ENCODE peak calls at places on chromosomes 2 and 18, in four cellular contexts. One of them, this sample, is unnamed.

GRCh38 chr18:79972720-79973119 is 8.3 kb downstream of the HSBP1L1 start:
- DNase-seq in body of pancreas: no peak
- DNase-seq in uterus: no peak
- DNase-seq in neuronal stem cell: no peak
- DNase-seq in this sample: no peak

GRCh38 chr2:144382848-144383247 is 137.1 kb downstream of the ZEB2 start:
- DNase-seq in uterus: no peak
- DNase-seq in neuronal stem cell: no peak
- DNase-seq in body of pancreas: no peak
- DNase-seq in this sample: peak

GRCh38 chr2:9648821-9649220 is 18.0 kb upstream of the YWHAQ start:
- DNase-seq in body of pancreas: peak
- DNase-seq in neuronal stem cell: no peak
- DNase-seq in uterus: no peak
- DNase-seq in this sample: no peak

GRCh38 chr2:43083710-43084698 is 142.4 kb downstream of the ZFP36L2 start:
- DNase-seq in uterus: peak
- DNase-seq in neuronal stem cell: no peak
- DNase-seq in body of pancreas: no peak
- DNase-seq in this sample: no peak

GRCh38 chr2:10963155-10963554 is 51.4 kb downstream of the KCNF1 start:
- DNase-seq in body of pancreas: no peak
- DNase-seq in uterus: no peak
- DNase-seq in neuronal stem cell: no peak
- DNase-seq in this sample: peak

GRCh38 chr18:24049142-24049541 is 34.6 kb downstream of the TTC39C start:
- DNase-seq in uterus: no peak
- DNase-seq in body of pancreas: no peak
- DNase-seq in neuronal stem cell: no peak
- DNase-seq in this sample: no peak

GRCh38 chr2:120820885-120821279 is 85.2 kb downstream of the GLI2 start:
- DNase-seq in body of pancreas: no peak
- DNase-seq in neuronal stem cell: no peak
- DNase-seq in uterus: peak
- DNase-seq in this sample: peak

GRCh38 chr2:27863146-27863545 is 27.0 kb downstream of the RBKS start:
- DNase-seq in body of pancreas: no peak
- DNase-seq in neuronal stem cell: no peak
- DNase-seq in uterus: no peak
- DNase-seq in this sample: no peak

GRCh38 chr2:231601356-231602229 is 8.9 kb downstream of the TEX44 start:
- DNase-seq in body of pancreas: peak
- DNase-seq in uterus: peak
- DNase-seq in neuronal stem cell: peak
- DNase-seq in this sample: peak

GRCh38 chr2:131413148-131413747 is 49.3 kb upstream of the RAB6D start:
- DNase-seq in neuronal stem cell: peak
- DNase-seq in body of pancreas: no peak
- DNase-seq in uterus: no peak
- DNase-seq in this sample: no peak

GRCh38 chr2:119255760-119256573 is 32.3 kb downstream of the STEAP3 start:
- DNase-seq in body of pancreas: no peak
- DNase-seq in uterus: no peak
- DNase-seq in neuronal stem cell: no peak
- DNase-seq in this sample: no peak

GRCh38 chr18:36544036-36544725 is 246.7 kb downstream of the FHOD3 start:
- DNase-seq in uterus: no peak
- DNase-seq in body of pancreas: peak
- DNase-seq in neuronal stem cell: no peak
- DNase-seq in this sample: peak

GRCh38 chr2:124708661-124709060 is 683.6 kb downstream of the CNTNAP5 start:
- DNase-seq in body of pancreas: no peak
- DNase-seq in uterus: no peak
- DNase-seq in neuronal stem cell: no peak
- DNase-seq in this sample: no peak

GRCh38 chr18:58010265-58010664 is 33.8 kb upstream of the NEDD4L start:
- DNase-seq in body of pancreas: no peak
- DNase-seq in neuronal stem cell: no peak
- DNase-seq in uterus: no peak
- DNase-seq in this sample: no peak

GRCh38 chr2:9803023-9803805 is 40.1 kb upstream of the TAF1B start:
- DNase-seq in neuronal stem cell: no peak
- DNase-seq in body of pancreas: peak
- DNase-seq in uterus: no peak
- DNase-seq in this sample: peak

GRCh38 chr2:185404578-185404977 is 334.0 kb upstream of the FSIP2 start:
- DNase-seq in body of pancreas: no peak
- DNase-seq in neuronal stem cell: no peak
- DNase-seq in uterus: no peak
- DNase-seq in this sample: no peak

DNA sequence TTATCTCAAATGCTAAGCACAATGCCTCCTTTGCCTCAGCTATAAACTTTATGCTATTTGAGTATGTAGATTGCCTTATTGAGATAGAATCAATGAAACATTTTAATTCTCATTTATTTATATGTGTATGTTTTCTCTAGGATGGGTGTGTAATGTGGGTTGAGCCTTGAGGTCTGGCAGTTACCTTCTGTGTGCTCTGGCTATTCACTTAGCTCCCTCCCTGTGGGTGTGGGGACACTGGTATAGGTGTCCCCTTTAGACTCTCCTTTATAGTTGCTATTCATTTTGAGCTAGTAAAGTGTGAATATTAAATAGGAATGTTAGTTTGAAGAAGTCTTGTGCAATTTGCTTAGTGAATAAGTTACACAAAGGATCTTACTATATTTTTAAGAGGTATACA is 1.8 kb downstream of the SLC9A4 start:
- DNase-seq in neuronal stem cell: no peak
- DNase-seq in uterus: no peak
- DNase-seq in body of pancreas: no peak
- DNase-seq in this sample: no peak
- H3K27ac ChIP-seq in neuronal stem cell: no peak
- H3K27ac ChIP-seq in uterus: no peak
- H3K27ac ChIP-seq in body of pancreas: no peak
- H3K27ac ChIP-seq in this sample: no peak

GRCh38 chr18:49460958-49461601 is 635 bp upstream of the DYM start:
- DNase-seq in neuronal stem cell: no peak
- DNase-seq in body of pancreas: no peak
- DNase-seq in uterus: no peak
- DNase-seq in this sample: no peak

GRCh38 chr18:49459404-49460171 is 857 bp downstream of the DYM start:
- DNase-seq in neuronal stem cell: no peak
- DNase-seq in body of pancreas: no peak
- DNase-seq in uterus: no peak
- DNase-seq in this sample: peak

GRCh38 chr18:49461602-49461977 is 1.1 kb upstream of the DYM start:
- DNase-seq in neuronal stem cell: no peak
- DNase-seq in uterus: no peak
- DNase-seq in body of pancreas: no peak
- DNase-seq in this sample: no peak

GRCh38 chr18:49457616-49458015 is 2.8 kb downstream of the DYM start:
- DNase-seq in uterus: no peak
- DNase-seq in neuronal stem cell: no peak
- DNase-seq in body of pancreas: no peak
- DNase-seq in this sample: no peak

GRCh38 chr18:49456794-49457193 is 3.7 kb downstream of the DYM start:
- DNase-seq in body of pancreas: no peak
- DNase-seq in neuronal stem cell: no peak
- DNase-seq in uterus: no peak
- DNase-seq in this sample: no peak
- H3K27ac ChIP-seq in body of pancreas: no peak
- H3K27ac ChIP-seq in neuronal stem cell: no peak
- H3K27ac ChIP-seq in uterus: no peak
- H3K27ac ChIP-seq in this sample: no peak

GRCh38 chr2:113755690-113756063 is 765 bp downstream of the SLC35F5 start:
- DNase-seq in uterus: no peak
- DNase-seq in body of pancreas: peak
- DNase-seq in neuronal stem cell: no peak
- DNase-seq in this sample: no peak

GRCh38 chr2:113754160-113754559 is 2.3 kb downstream of the SLC35F5 start:
- DNase-seq in body of pancreas: no peak
- DNase-seq in neuronal stem cell: no peak
- DNase-seq in uterus: no peak
- DNase-seq in this sample: no peak

GRCh38 chr2:113756088-113757058 is at the start of gene SLC35F5:
- DNase-seq in uterus: peak
- DNase-seq in neuronal stem cell: peak
- DNase-seq in body of pancreas: peak
- DNase-seq in this sample: peak

GRCh38 chr2:113757059-113757657 is 716 bp upstream of the SLC35F5 start:
- DNase-seq in uterus: no peak
- DNase-seq in body of pancreas: peak
- DNase-seq in neuronal stem cell: no peak
- DNase-seq in this sample: no peak

DNA sequence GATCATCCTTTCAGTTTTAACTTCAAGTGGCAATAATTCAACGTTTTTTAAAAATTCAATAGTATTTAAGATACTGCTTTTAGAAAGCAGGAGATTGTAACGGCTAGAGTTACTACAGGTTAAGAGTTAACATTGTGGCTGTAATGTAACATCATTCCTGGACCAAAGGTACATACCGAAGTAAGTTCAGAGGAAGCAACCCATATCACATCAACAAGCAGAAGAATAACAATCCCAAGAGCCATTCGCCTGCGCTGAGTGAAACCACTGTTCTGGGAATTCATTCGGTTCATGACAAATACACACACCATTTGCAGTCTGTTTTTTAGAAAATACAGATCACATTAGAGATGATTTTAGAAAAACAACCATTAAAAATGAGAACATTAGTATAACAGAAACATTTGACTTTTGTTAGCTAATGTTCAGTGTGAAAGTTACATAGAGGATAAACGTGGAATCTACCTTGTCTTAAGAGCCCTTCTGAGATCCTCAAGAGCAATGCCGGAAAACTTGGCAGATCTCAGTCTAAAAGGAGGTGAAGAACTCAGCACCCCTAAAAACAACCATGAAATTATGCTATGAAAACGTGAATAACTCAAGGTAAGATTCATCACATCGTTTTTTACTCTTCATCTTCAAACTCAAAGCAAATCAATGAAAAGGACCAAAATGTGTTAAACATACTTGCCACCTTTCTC is 1.3 kb downstream of the SLC35F5 start:
- DNase-seq in neuronal stem cell: no peak
- DNase-seq in uterus: no peak
- DNase-seq in body of pancreas: no peak
- DNase-seq in this sample: no peak
- H3K27ac ChIP-seq in neuronal stem cell: no peak
- H3K27ac ChIP-seq in uterus: peak
- H3K27ac ChIP-seq in body of pancreas: peak
- H3K27ac ChIP-seq in this sample: peak

GRCh38 chr2:2879776-2880175 is 497.8 kb downstream of the EIPR1 start:
- DNase-seq in uterus: no peak
- DNase-seq in body of pancreas: no peak
- DNase-seq in neuronal stem cell: no peak
- DNase-seq in this sample: peak
- H3K27ac ChIP-seq in uterus: no peak
- H3K27ac ChIP-seq in body of pancreas: no peak
- H3K27ac ChIP-seq in neuronal stem cell: no peak
- H3K27ac ChIP-seq in this sample: no peak

GRCh38 chr2:24343225-24343882 is 17.0 kb downstream of the ITSN2 start:
- DNase-seq in body of pancreas: no peak
- DNase-seq in neuronal stem cell: no peak
- DNase-seq in uterus: no peak
- DNase-seq in this sample: no peak
- H3K27ac ChIP-seq in body of pancreas: no peak
- H3K27ac ChIP-seq in neuronal stem cell: no peak
- H3K27ac ChIP-seq in uterus: no peak
- H3K27ac ChIP-seq in this sample: no peak

GRCh38 chr2:189798312-189799029 is 14.2 kb downstream of the PMS1 start:
- DNase-seq in neuronal stem cell: no peak
- DNase-seq in body of pancreas: no peak
- DNase-seq in uterus: no peak
- DNase-seq in this sample: no peak

GRCh38 chr2:189802396-189802912 is 18.2 kb downstream of the PMS1 start:
- DNase-seq in body of pancreas: no peak
- DNase-seq in neuronal stem cell: no peak
- DNase-seq in uterus: no peak
- DNase-seq in this sample: no peak

GRCh38 chr2:189799030-189799331 is 14.7 kb downstream of the PMS1 start:
- DNase-seq in uterus: no peak
- DNase-seq in neuronal stem cell: no peak
- DNase-seq in body of pancreas: no peak
- DNase-seq in this sample: no peak

GRCh38 chr2:189799531-189799930 is 15.3 kb downstream of the PMS1 start:
- DNase-seq in body of pancreas: no peak
- DNase-seq in neuronal stem cell: no peak
- DNase-seq in uterus: no peak
- DNase-seq in this sample: no peak

DNA sequence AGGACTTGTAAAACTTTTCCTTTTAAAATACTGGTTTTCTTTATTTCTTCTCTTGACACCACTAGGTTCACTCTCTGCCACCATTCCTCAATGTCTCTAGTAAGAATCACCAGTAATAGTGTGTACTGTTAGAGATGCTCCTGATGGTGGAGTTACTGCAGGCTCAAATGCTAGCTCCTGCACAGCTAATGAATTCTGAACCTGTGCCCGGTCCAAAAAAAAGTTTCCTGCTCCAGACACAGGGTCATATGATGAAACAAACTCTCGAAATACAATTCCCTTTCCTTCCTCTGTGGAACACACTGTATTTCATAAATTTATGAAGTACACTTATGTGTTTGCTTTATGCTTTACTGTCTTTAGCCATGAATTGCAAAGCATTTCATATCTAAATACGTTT is 19.2 kb downstream of the PMS1 start:
- DNase-seq in uterus: no peak
- DNase-seq in neuronal stem cell: no peak
- DNase-seq in body of pancreas: no peak
- DNase-seq in this sample: no peak
- H3K27ac ChIP-seq in uterus: no peak
- H3K27ac ChIP-seq in neuronal stem cell: no peak
- H3K27ac ChIP-seq in body of pancreas: no peak
- H3K27ac ChIP-seq in this sample: no peak

DNA sequence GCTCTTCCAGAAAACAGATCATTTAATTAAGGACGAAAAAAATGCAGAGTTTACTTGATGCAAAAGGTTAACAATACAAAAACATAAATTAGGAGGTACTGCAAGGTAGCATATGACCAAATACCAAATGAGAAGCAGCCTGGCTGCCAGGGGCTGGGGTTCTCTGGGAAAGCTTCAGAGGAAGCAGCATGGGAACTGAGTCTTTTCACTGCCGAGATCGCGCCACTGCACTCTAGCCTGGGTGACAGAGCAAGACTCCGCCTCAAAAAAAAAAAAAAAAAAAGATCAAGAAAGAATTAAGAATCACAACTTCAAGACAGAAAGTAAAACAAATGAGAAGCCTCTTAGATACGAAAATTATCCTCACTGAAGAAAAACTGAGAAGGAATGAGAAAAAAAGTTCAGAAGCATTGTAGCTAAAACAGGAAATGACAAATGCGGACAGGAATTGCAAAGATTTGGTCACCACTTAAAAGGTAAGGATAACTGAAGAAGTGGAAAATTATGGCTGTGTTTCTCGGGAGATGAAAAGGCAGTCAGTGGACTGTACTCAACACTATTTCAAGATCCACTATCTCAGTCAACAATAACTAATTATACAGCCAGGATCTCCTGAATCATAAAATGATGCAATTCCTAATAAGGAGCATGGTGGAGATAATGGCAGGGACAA is 4.3 kb downstream of the SEPTIN10 start:
- DNase-seq in uterus: no peak
- DNase-seq in body of pancreas: no peak
- DNase-seq in neuronal stem cell: no peak
- DNase-seq in this sample: no peak
- H3K27ac ChIP-seq in uterus: peak
- H3K27ac ChIP-seq in body of pancreas: no peak
- H3K27ac ChIP-seq in neuronal stem cell: no peak
- H3K27ac ChIP-seq in this sample: peak

This sample was measured in tibial artery.